ENCODE peak calls at places on chromosome 21, in six cellular contexts. A is PC-3, F is esophagus squamous epithelium, T is trophoblast cell, V is NCI-H1105, S is NCI-H774. U is an unnamed sample.

GRCh38 chr21:26958792-26959191 is 8.1 kb downstream of the ADAMTS5 start:
- DNase-seq in T (no peak), F (no peak), A (no peak), V (no peak), S (no peak), U (no peak)

GRCh38 chr21:42405064-42406059 is 1.7 kb downstream of the UBASH3A start:
- DNase-seq in F (no peak), A (no peak), V (no peak), S (no peak), T (no peak), U (no peak)

GRCh38 chr21:43364851-43365424 is 62.0 kb downstream of the SIK1 start:
- DNase-seq in F (no peak), V (peak; percentile 83), A (no peak), S (no peak), T (no peak), U (no peak)

GRCh38 chr21:29075706-29076447 is 2.4 kb upstream of the CCT8 start:
- DNase-seq in V (no peak), S (no peak), A (peak; percentile 93), T (no peak), F (no peak), U (no peak)

GRCh38 chr21:33325222-33326067 is 675 bp downstream of the IFNAR1 start:
- DNase-seq in S (peak; percentile 42), A (peak; percentile 73), V (peak; percentile 62), F (no peak), T (peak; percentile 84), U (peak; percentile 78)

GRCh38 chr21:8993284-8993942 is 1528.0 kb upstream of the TPTE start:
- DNase-seq in F (no peak), A (peak; percentile 4), T (no peak), V (no peak), S (no peak), U (no peak)

GRCh38 chr21:20875741-20876140 is 122.5 kb upstream of the NCAM2 start:
- DNase-seq in F (no peak), T (no peak), V (no peak), A (peak; percentile 25), S (no peak), U (no peak)

GRCh38 chr21:14480601-14481000 is 65.5 kb downstream of the SAMSN1 start:
- DNase-seq in V (peak; percentile 13), S (no peak), A (peak; percentile 8), T (no peak), F (no peak), U (peak; percentile 22)

GRCh38 chr21:42423197-42423675 is 19.5 kb downstream of the UBASH3A start:
- DNase-seq in S (no peak), V (no peak), F (no peak), T (no peak), A (no peak), U (no peak)

GRCh38 chr21:31255846-31256395 is 88.1 kb downstream of the TIAM1 start:
- DNase-seq in A (no peak), T (peak; percentile 18), S (no peak), F (no peak), V (no peak), U (no peak)

GRCh38 chr21:16811011-16811410 is 701.8 kb upstream of the CXADR start:
- DNase-seq in V (no peak), T (no peak), S (no peak), F (no peak), A (no peak), U (no peak)

GRCh38 chr21:39707316-39707715 is 37.7 kb upstream of the IGSF5 start:
- DNase-seq in V (no peak), A (no peak), T (no peak), S (no peak), F (no peak), U (no peak)

GRCh38 chr21:39825250-39825649 is 42.0 kb upstream of the PCP4 start:
- DNase-seq in F (no peak), A (no peak), S (no peak), V (no peak), T (no peak), U (no peak)

GRCh38 chr21:45157932-45158331 is 83.6 kb downstream of the ADARB1 start:
- DNase-seq in A (no peak), V (no peak), S (no peak), F (no peak), T (no peak), U (no peak)

GRCh38 chr21:21182401-21182800 is 184.2 kb downstream of the NCAM2 start:
- DNase-seq in S (no peak), T (no peak), A (no peak), V (no peak), F (no peak), U (no peak)

GRCh38 chr21:34567574-34567973 is 47.3 kb downstream of the RCAN1 start:
- DNase-seq in V (no peak), F (no peak), A (no peak), T (no peak), S (no peak), U (peak; percentile 64)

GRCh38 chr21:34195365-34195764 is 122.0 kb downstream of the MRPS6 start:
- DNase-seq in F (no peak), A (no peak), V (no peak), S (no peak), T (no peak), U (no peak)

GRCh38 chr21:38487906-38488639 is 10.2 kb downstream of the ERG start:
- DNase-seq in V (peak; percentile 41), F (no peak), T (no peak), A (peak; percentile 61), S (peak; percentile 84), U (no peak)

GRCh38 chr21:45574081-45574501 is 31.9 kb upstream of the SLC19A1 start:
- DNase-seq in F (no peak), V (no peak), T (no peak), S (no peak), A (no peak), U (peak; percentile 78)

GRCh38 chr21:36419996-36420395 is 34.8 kb downstream of the CHAF1B start:
- DNase-seq in S (peak; percentile 30), T (peak; percentile 92), F (no peak), V (peak; percentile 2), A (peak; percentile 90), U (no peak)

GRCh38 chr21:35395728-35396127 is 346.6 kb upstream of the RUNX1 start:
- DNase-seq in V (no peak), S (no peak), F (no peak), A (peak; percentile 85), T (no peak), U (no peak)

GRCh38 chr21:44903689-44904088 is 17.0 kb downstream of the ITGB2 start:
- DNase-seq in V (no peak), T (no peak), A (no peak), S (no peak), F (no peak), U (no peak)

GRCh38 chr21:14678987-14679574 is 133.0 kb upstream of the SAMSN1 start:
- DNase-seq in S (no peak), V (no peak), T (no peak), F (no peak), A (no peak), U (no peak)

GRCh38 chr21:38661296-38662223 is 144.2 kb upstream of the ETS2 start:
- DNase-seq in S (peak; percentile 21), V (no peak), T (peak; percentile 37), A (no peak), F (no peak), U (no peak)

GRCh38 chr21:25735221-25735894 is 586 bp downstream of the GABPA start:
- DNase-seq in S (peak; percentile 86), A (peak; percentile 77), F (peak; percentile 72), V (peak; percentile 86), T (no peak), U (peak; percentile 90)

GRCh38 chr21:41611966-41612606 is 104.1 kb upstream of the TMPRSS2 start:
- DNase-seq in F (no peak), T (peak; percentile 67), V (peak; percentile 26), A (peak; percentile 85), S (peak; percentile 4), U (peak; percentile 50)

GRCh38 chr21:35178812-35179211 is 129.7 kb upstream of the RUNX1 start:
- DNase-seq in F (no peak), T (no peak), S (no peak), V (no peak), A (peak; percentile 92), U (no peak)

GRCh38 chr21:38773108-38774061 is 32.3 kb upstream of the ETS2 start:
- DNase-seq in A (peak; percentile 95), V (no peak), F (no peak), S (no peak), T (peak; percentile 87), U (no peak)

GRCh38 chr21:44407493-44407892 is 47.8 kb upstream of the LRRC3 start:
- DNase-seq in V (no peak), A (no peak), T (no peak), S (no peak), F (no peak), U (no peak)

GRCh38 chr21:37675202-37675801 is 241.0 kb downstream of the KCNJ6 start:
- DNase-seq in V (peak; percentile 9), T (peak; percentile 81), S (peak; percentile 25), A (peak; percentile 63), F (no peak), U (peak; percentile 56)

U was measured in upper lobe of left lung.